ENCODE peak calls at places on chromosomes 11 and 22, in five cellular contexts. H is ascending aorta, X is PC-3, A is ovary, C is pancreas. Q is an unnamed sample.

GRCh38 chr22:44574581-44575343 is 76.7 kb upstream of the RTL6 start:
- DNase-seq in H (no peak), X (no peak), A (no peak), C (no peak), Q (no peak)

GRCh38 chr11:59158206-59159068 is 13.5 kb upstream of the DTX4 start:
- DNase-seq in H (no peak), X (peak), A (no peak), C (no peak), Q (peak)

GRCh38 chr22:37167176-37167980 is 17.7 kb upstream of the IL2RB start:
- DNase-seq in H (no peak), X (no peak), A (peak), C (no peak), Q (no peak)

GRCh38 chr22:25172153-25172552 is 27.5 kb upstream of the CRYBB3 start:
- DNase-seq in H (no peak), X (peak), A (no peak), C (no peak), Q (peak)

GRCh38 chr11:129731316-129731715 is 84.3 kb upstream of the TMEM45B start:
- DNase-seq in H (no peak), X (peak), A (no peak), C (no peak), Q (no peak)

GRCh38 chr11:108508653-108509593 is 10.7 kb upstream of the POGLUT3 start:
- DNase-seq in H (no peak), X (no peak), A (no peak), C (no peak), Q (no peak)

GRCh38 chr11:100550910-100551309 is 136.2 kb upstream of the ARHGAP42 start:
- DNase-seq in H (no peak), X (no peak), A (no peak), C (no peak), Q (no peak)

GRCh38 chr22:24427500-24428164 is at the start of gene ADORA2A:
- DNase-seq in H (no peak), X (no peak), A (no peak), C (no peak), Q (peak)

GRCh38 chr22:37279469-37279868 is 2.8 kb upstream of the CYTH4 start:
- DNase-seq in H (no peak), X (no peak), A (no peak), C (no peak), Q (no peak)

GRCh38 chr22:50059185-50059880 is 1.2 kb upstream of the TTLL8 start:
- DNase-seq in H (no peak), X (no peak), A (no peak), C (no peak), Q (no peak)

GRCh38 chr11:86514453-86514852 is 139.8 kb downstream of the CCDC81 start:
- DNase-seq in H (no peak), X (no peak), A (no peak), C (no peak), Q (no peak)

GRCh38 chr11:69949327-69949726 is 128.8 kb upstream of the ANO1 start:
- DNase-seq in H (peak), X (peak), A (no peak), C (no peak), Q (no peak)

GRCh38 chr11:126716456-126717083 is 284.0 kb downstream of the KIRREL3 start:
- DNase-seq in H (no peak), X (peak), A (no peak), C (peak), Q (peak)

GRCh38 chr11:43359432-43359818 is 705 bp downstream of the TTC17 start:
- DNase-seq in H (no peak), X (peak), A (no peak), C (no peak), Q (peak)

GRCh38 chr22:44185237-44186120 is 4.8 kb downstream of the PARVG start:
- DNase-seq in H (no peak), X (no peak), A (no peak), C (no peak), Q (no peak)

GRCh38 chr11:39327302-39327701 is 2132.2 kb downstream of the LRRC4C start:
- DNase-seq in H (no peak), X (no peak), A (no peak), C (no peak), Q (no peak)

GRCh38 chr22:50262973-50263617 is 1.6 kb upstream of the MAPK12 start:
- DNase-seq in H (no peak), X (no peak), A (no peak), C (no peak), Q (no peak)

GRCh38 chr22:26674211-26675190 is 17.1 kb downstream of the MIAT start:
- DNase-seq in H (no peak), X (no peak), A (no peak), C (no peak), Q (peak)

GRCh38 chr22:26673485-26673884 is 16.1 kb downstream of the MIAT start:
- DNase-seq in H (no peak), X (peak), A (no peak), C (no peak), Q (no peak)

GRCh38 chr22:26672060-26672471 is 14.7 kb downstream of the MIAT start:
- DNase-seq in H (no peak), X (no peak), A (peak), C (no peak), Q (no peak)

GRCh38 chr22:26671317-26672059 is 14.1 kb downstream of the MIAT start:
- DNase-seq in H (no peak), X (no peak), A (peak), C (peak), Q (peak)

GRCh38 chr22:26672590-26673468 is 15.4 kb downstream of the MIAT start:
- DNase-seq in H (peak), X (peak), A (peak), C (peak), Q (peak)
- TF ChIP-seq CTCF in H (peak), X (peak), A (peak), C (peak), Q (peak)

DNA sequence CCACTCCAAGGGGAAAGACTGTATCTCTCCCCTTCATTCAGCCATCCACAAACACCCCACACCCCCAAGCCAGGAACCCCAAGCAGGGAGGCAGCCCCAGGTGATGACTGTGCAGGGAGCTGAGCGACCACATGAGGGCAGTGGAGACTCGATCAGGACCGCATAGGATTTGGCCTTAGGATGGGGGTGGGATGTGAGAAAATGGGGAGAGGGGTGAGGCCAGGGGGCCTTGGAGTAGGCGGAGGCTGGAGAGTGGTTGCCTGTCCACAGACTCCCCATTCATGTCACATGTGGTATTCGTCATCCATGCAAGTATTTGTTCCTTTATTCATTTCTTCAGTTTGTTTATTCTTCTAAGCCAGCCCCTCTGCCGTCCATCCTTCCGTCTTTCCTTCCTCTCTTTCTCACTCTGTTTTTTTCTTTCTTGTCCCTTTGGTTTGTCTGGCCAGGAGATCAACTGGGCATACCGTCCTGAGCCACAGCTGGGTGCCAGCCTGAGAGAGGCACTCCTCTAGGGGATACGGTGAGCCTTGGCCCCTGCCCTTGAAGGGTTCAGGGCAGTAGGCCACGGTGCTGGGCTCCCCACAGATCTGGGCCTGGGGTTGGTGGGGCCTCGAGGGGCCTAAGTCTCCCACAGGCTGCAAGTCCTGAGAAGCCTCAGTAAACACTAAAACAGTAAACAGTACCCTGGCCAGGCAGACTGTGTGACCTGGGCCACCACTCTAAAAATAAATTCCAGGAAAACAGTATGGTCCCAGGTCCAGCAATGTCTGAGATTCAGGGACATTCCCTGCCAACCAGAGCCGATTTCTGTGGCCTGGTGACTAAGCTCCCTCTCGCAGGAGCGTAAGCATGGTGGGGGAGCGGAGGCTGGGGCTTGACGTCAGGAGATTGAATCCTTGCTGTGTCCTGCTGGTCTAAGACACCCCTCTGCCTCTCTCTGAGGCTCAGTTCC is 2.5 kb upstream of the RHOD start:
- DNase-seq in H (peak), X (peak), A (peak), C (peak), Q (peak)
- TF ChIP-seq CTCF in H (peak), X (peak), A (peak), C (peak), Q (peak)

GRCh38 chr11:122172352-122173073 is 56.5 kb upstream of the BLID start:
- DNase-seq in H (no peak), X (peak), A (no peak), C (no peak), Q (no peak)
- TF ChIP-seq CTCF in H (no peak), X (no peak), A (no peak), C (no peak), Q (no peak)

GRCh38 chr11:48384670-48385069 is 18.4 kb upstream of the OR4C5 start:
- DNase-seq in H (no peak), X (no peak), A (no peak), C (no peak), Q (no peak)
- TF ChIP-seq CTCF in H (no peak), X (peak), A (no peak), C (no peak), Q (no peak)

DNA sequence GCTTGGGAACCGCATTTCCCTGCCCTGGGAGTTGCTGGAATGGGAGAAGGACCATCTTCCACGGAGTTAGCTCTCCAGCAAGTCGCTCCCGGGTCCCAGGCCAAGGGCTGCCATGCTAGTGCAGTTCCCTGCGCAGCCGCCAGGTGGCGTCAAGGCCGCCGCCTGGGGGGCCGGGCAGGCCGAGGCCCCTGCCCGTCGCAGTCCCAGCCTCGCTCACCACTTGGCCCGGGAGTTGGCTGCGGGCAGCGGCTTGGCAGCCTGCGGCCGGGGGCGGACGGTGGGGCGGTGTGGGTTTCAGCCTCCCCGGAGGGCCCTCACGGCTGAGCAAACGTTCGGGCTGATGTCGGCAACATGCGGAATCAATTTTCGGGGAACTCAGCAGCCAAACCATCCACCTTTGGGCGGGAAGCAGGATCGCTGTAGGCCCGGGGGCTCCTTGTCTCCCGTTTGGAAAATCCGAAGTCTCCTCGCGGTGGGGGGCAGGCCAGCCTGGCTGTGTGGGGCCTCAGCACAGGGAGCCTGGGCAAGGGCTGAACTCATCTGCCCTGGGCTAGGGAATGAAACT is 415.1 kb downstream of the SOX6 start:
- DNase-seq in H (no peak), X (no peak), A (peak), C (peak), Q (peak)
- TF ChIP-seq CTCF in H (peak), X (peak), A (peak), C (peak), Q (peak)

GRCh38 chr11:41309716-41310115 is 149.7 kb downstream of the LRRC4C start:
- DNase-seq in H (no peak), X (no peak), A (no peak), C (no peak), Q (no peak)
- TF ChIP-seq CTCF in H (no peak), X (peak), A (no peak), C (no peak), Q (no peak)

GRCh38 chr11:77144196-77144853 is 16.3 kb downstream of the MYO7A start:
- DNase-seq in H (no peak), X (no peak), A (no peak), C (no peak), Q (no peak)
- TF ChIP-seq CTCF in H (no peak), X (no peak), A (no peak), C (no peak), Q (no peak)

GRCh38 chr11:2531277-2531986 is 86.6 kb downstream of the KCNQ1 start:
- DNase-seq in H (no peak), X (peak), A (peak), C (peak), Q (peak)
- TF ChIP-seq CTCF in H (peak), X (peak), A (peak), C (peak), Q (peak)